ENCODE peak calls at places on chromosomes 11 and 22, in ten cellular contexts. N is breast epithelium, H is right lobe of liver, Y is HCT116, O is IMR-90, A is ovary, M is prostate gland, Q is spleen, T is esophagus squamous epithelium, J is adrenal gland. K is an unnamed sample.

GRCh38 chr11:58968251-58968711 is 29.0 kb downstream of the GLYATL1 start:
- DNase-seq in N (no peak), H (peak), Y (no peak), O (no peak), A (no peak), M (peak), Q (no peak), T (no peak), J (no peak), K (no peak)

GRCh38 chr11:117818036-117818858 is 6.3 kb downstream of the FXYD2 start:
- DNase-seq in N (no peak), H (peak), Y (no peak), O (peak), A (no peak), M (no peak), Q (no peak), T (no peak), J (no peak), K (no peak)

GRCh38 chr11:128933481-128934178 is 9.0 kb downstream of the TP53AIP1 start:
- DNase-seq in N (no peak), H (no peak), Y (no peak), O (no peak), A (no peak), M (no peak), Q (no peak), T (no peak), J (no peak), K (no peak)

GRCh38 chr11:102914238-102915043 is 39.7 kb upstream of the MMP12 start:
- DNase-seq in N (no peak), H (no peak), Y (peak), O (peak), A (no peak), M (no peak), Q (no peak), T (no peak), J (peak), K (no peak)

GRCh38 chr11:85725510-85726258 is 39.7 kb upstream of the CCDC89 start:
- DNase-seq in N (no peak), H (no peak), Y (peak), O (peak), A (no peak), M (no peak), Q (no peak), T (no peak), J (no peak), K (no peak)

GRCh38 chr11:11265994-11266606 is 87.0 kb downstream of the CSNK2A3 start:
- DNase-seq in N (no peak), H (no peak), Y (peak), O (peak), A (no peak), M (peak), Q (no peak), T (no peak), J (peak), K (no peak)

GRCh38 chr11:41497974-41498373 is 38.5 kb upstream of the LRRC4C start:
- DNase-seq in N (no peak), H (no peak), Y (no peak), O (no peak), A (no peak), M (no peak), Q (no peak), T (no peak), J (no peak), K (no peak)

GRCh38 chr11:10666976-10667892 is 26.3 kb downstream of the IRAG1 start:
- DNase-seq in N (no peak), H (no peak), Y (no peak), O (peak), A (no peak), M (no peak), Q (no peak), T (no peak), J (no peak), K (no peak)

GRCh38 chr11:126415128-126415527 is 59.6 kb downstream of the ST3GAL4 start:
- DNase-seq in N (peak), H (no peak), Y (no peak), O (peak), A (peak), M (no peak), Q (no peak), T (no peak), J (peak), K (peak)

GRCh38 chr11:88337342-88338222 is at the start of gene CTSC:
- DNase-seq in N (peak), H (peak), Y (peak), O (peak), A (peak), M (peak), Q (peak), T (peak), J (peak), K (peak)

GRCh38 chr22:43440556-43440955 is 28.7 kb downstream of the MPPED1 start:
- DNase-seq in N (no peak), H (no peak), Y (no peak), O (no peak), A (no peak), M (no peak), Q (peak), T (no peak), J (no peak), K (peak)

GRCh38 chr11:61087426-61088119 is 14.7 kb upstream of the CD5 start:
- DNase-seq in N (no peak), H (no peak), Y (no peak), O (no peak), A (no peak), M (no peak), Q (no peak), T (no peak), J (no peak), K (no peak)

GRCh38 chr11:96238563-96239166 is 104.3 kb downstream of the MAML2 start:
- DNase-seq in N (no peak), H (no peak), Y (no peak), O (peak), A (no peak), M (no peak), Q (no peak), T (no peak), J (no peak), K (no peak)

GRCh38 chr11:75031771-75032549 is 43.2 kb downstream of the NEU3 start:
- DNase-seq in N (peak), H (peak), Y (peak), O (peak), A (peak), M (peak), Q (peak), T (no peak), J (peak), K (peak)

GRCh38 chr22:38218661-38219331 is 17.0 kb downstream of the MAFF start:
- DNase-seq in N (peak), H (peak), Y (peak), O (peak), A (peak), M (peak), Q (no peak), T (no peak), J (peak), K (peak)

GRCh38 chr11:128553662-128554392 is 33.5 kb downstream of the ETS1 start:
- DNase-seq in N (no peak), H (no peak), Y (no peak), O (peak), A (no peak), M (no peak), Q (no peak), T (no peak), J (no peak), K (no peak)

GRCh38 chr11:104033134-104033533 is 3.3 kb upstream of the DDI1 start:
- DNase-seq in N (no peak), H (no peak), Y (no peak), O (peak), A (no peak), M (no peak), Q (no peak), T (no peak), J (peak), K (no peak)

GRCh38 chr11:120336641-120337132 is 474 bp downstream of the ARHGEF12 start:
- DNase-seq in N (no peak), H (no peak), Y (no peak), O (peak), A (no peak), M (peak), Q (no peak), T (no peak), J (peak), K (no peak)

GRCh38 chr11:120334894-120335462 is 1.2 kb upstream of the ARHGEF12 start:
- DNase-seq in N (no peak), H (no peak), Y (no peak), O (peak), A (no peak), M (peak), Q (no peak), T (no peak), J (peak), K (peak)

GRCh38 chr11:120335596-120335927 is 651 bp upstream of the ARHGEF12 start:
- DNase-seq in N (no peak), H (no peak), Y (no peak), O (peak), A (no peak), M (peak), Q (no peak), T (no peak), J (no peak), K (no peak)

GRCh38 chr11:120337133-120337895 is 1.1 kb downstream of the ARHGEF12 start:
- DNase-seq in N (no peak), H (peak), Y (no peak), O (no peak), A (peak), M (no peak), Q (peak), T (no peak), J (peak), K (peak)

DNA sequence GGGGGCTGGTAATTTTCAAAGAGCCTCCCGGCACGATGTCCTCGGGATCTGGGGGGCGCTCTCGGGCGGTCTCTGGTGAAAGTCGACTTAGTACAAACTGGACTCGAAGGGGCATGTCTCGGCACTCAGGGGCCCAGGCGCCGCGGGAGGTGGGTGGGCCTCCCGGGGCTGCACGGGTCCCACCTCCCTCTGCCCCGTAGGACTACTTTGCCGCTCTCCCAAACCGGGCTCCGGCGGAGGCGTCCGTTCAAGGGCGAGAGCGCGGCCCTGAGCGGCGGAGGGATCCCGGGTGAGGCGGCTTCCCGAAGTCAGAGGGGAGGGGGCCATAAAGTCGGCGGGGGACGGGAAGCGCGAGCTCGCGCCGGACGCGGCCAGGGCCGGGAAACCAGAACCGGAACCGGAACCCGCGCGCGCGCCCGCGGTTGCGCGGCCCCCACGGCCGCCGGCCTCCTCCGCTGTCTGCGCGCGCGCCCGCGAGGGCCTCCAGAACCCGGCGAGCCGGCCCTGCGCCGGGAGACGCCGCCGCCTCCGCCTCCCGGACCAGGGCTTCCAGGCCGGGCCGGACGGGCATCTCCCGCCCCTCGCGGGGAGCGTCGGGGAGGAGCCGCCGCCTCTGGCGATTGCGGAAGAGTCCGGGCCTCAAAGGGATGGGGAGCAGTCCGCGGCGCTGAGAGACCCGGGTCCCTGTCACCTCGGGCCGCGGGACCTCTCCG is at the start of gene ARHGEF12:
- DNase-seq in N (peak), H (peak), Y (peak), O (peak), A (peak), M (peak), Q (peak), T (peak), J (peak), K (peak)
- TF ChIP-seq POLR2A in N (peak), H (peak), Y (peak), O (peak), A (peak), M (peak), Q (no peak), T (no peak), J (peak), K (peak)

GRCh38 chr11:93740031-93740801 is 1.1 kb downstream of the TAF1D start:
- DNase-seq in N (no peak), H (no peak), Y (no peak), O (peak), A (peak), M (no peak), Q (peak), T (no peak), J (no peak), K (no peak)

GRCh38 chr11:93740802-93741093 is 547 bp downstream of the TAF1D start:
- DNase-seq in N (no peak), H (peak), Y (no peak), O (peak), A (peak), M (peak), Q (peak), T (no peak), J (peak), K (peak)

GRCh38 chr11:93741882-93742226 is 382 bp downstream of the C11orf54 start:
- DNase-seq in N (peak), H (peak), Y (no peak), O (peak), A (no peak), M (peak), Q (no peak), T (no peak), J (peak), K (no peak)

GRCh38 chr11:93743316-93743715 is 1.8 kb downstream of the C11orf54 start:
- DNase-seq in N (no peak), H (no peak), Y (no peak), O (no peak), A (peak), M (no peak), Q (peak), T (no peak), J (no peak), K (no peak)

GRCh38 chr11:93741094-93741881 is at the start of the genes C11orf54 and TAF1D:
- DNase-seq in N (peak), H (peak), Y (peak), O (peak), A (peak), M (peak), Q (peak), T (peak), J (peak), K (peak)
- TF ChIP-seq CTCF in N (peak), H (no peak), Y (no peak), O (no peak), A (no peak), M (no peak), Q (peak), T (peak), J (peak), K (no peak)

GRCh38 chr11:35166369-35167360 is 27.7 kb downstream of the CD44 start:
- DNase-seq in N (no peak), H (no peak), Y (peak), O (peak), A (no peak), M (no peak), Q (peak), T (no peak), J (no peak), K (no peak)

GRCh38 chr11:35163707-35164496 is 24.9 kb downstream of the CD44 start:
- DNase-seq in N (no peak), H (no peak), Y (no peak), O (peak), A (no peak), M (no peak), Q (no peak), T (no peak), J (no peak), K (no peak)

GRCh38 chr11:35163209-35163608 is 24.2 kb downstream of the CD44 start:
- DNase-seq in N (no peak), H (no peak), Y (no peak), O (no peak), A (no peak), M (no peak), Q (no peak), T (no peak), J (no peak), K (no peak)

GRCh38 chr11:35167451-35167954 is 28.5 kb downstream of the CD44 start:
- DNase-seq in N (no peak), H (no peak), Y (no peak), O (no peak), A (no peak), M (no peak), Q (no peak), T (no peak), J (no peak), K (peak)

GRCh38 chr11:35165416-35166368 is 26.7 kb downstream of the CD44 start:
- DNase-seq in N (no peak), H (no peak), Y (no peak), O (peak), A (no peak), M (no peak), Q (peak), T (no peak), J (no peak), K (no peak)
- TF ChIP-seq POLR2A in N (no peak), H (no peak), Y (no peak), O (no peak), A (no peak), M (no peak), Q (no peak), T (no peak), J (no peak), K (no peak)

GRCh38 chr11:12944889-12945288 is 64.2 kb upstream of the RASSF10 start:
- DNase-seq in N (no peak), H (no peak), Y (no peak), O (no peak), A (no peak), M (no peak), Q (no peak), T (no peak), J (no peak), K (no peak)

GRCh38 chr11:12938590-12939247 is 70.4 kb upstream of the RASSF10 start:
- DNase-seq in N (no peak), H (no peak), Y (no peak), O (no peak), A (no peak), M (no peak), Q (no peak), T (no peak), J (no peak), K (no peak)

GRCh38 chr11:12941671-12942070 is 67.4 kb upstream of the RASSF10 start:
- DNase-seq in N (no peak), H (no peak), Y (no peak), O (no peak), A (no peak), M (no peak), Q (no peak), T (no peak), J (no peak), K (no peak)

GRCh38 chr11:12943276-12943675 is 65.8 kb upstream of the RASSF10 start:
- DNase-seq in N (no peak), H (no peak), Y (no peak), O (no peak), A (no peak), M (no peak), Q (no peak), T (no peak), J (no peak), K (no peak)

GRCh38 chr11:12942157-12942556 is 67.0 kb upstream of the RASSF10 start:
- DNase-seq in N (no peak), H (no peak), Y (no peak), O (no peak), A (no peak), M (no peak), Q (no peak), T (no peak), J (no peak), K (no peak)
- TF ChIP-seq CTCF in N (no peak), H (no peak), Y (no peak), O (no peak), A (no peak), M (no peak), Q (no peak), T (no peak), J (no peak), K (no peak)

K was measured in uterus.